ENCODE peak calls at places on chromosome 18, in five cellular contexts. O, X, Y, L and R are unnamed samples.

GRCh38 chr18:59063300-59063895 is 76.3 kb upstream of the SEC11C start:
- DNase-seq in O (no peak), X (peak; percentile 29), Y (no peak), L (no peak), R (no peak)

GRCh38 chr18:73270919-73271318 is 403.1 kb upstream of the NETO1 start:
- DNase-seq in O (no peak), X (no peak), Y (no peak), L (no peak), R (no peak)

GRCh38 chr18:24503182-24503581 is 42.7 kb downstream of the HRH4 start:
- DNase-seq in O (no peak), X (peak; percentile 16), Y (no peak), L (no peak), R (no peak)

GRCh38 chr18:10453885-10454772 is at the start of gene APCDD1:
- DNase-seq in O (peak; percentile 73), X (peak; percentile 88), Y (no peak), L (no peak), R (peak; percentile 9)

GRCh38 chr18:62460851-62461300 is 61.9 kb upstream of the ZCCHC2 start:
- DNase-seq in O (no peak), X (no peak), Y (peak; percentile 18), L (peak; percentile 68), R (no peak)

GRCh38 chr18:7572837-7573236 is 5.7 kb downstream of the PTPRM start:
- DNase-seq in O (no peak), X (no peak), Y (peak; percentile 43), L (no peak), R (no peak)

GRCh38 chr18:7567487-7568425 is 640 bp downstream of the PTPRM start:
- DNase-seq in O (peak; percentile 78), X (peak; percentile 83), Y (peak; percentile 51), L (peak; percentile 71), R (peak; percentile 53)

GRCh38 chr18:9866627-9867453 is 18.9 kb upstream of the TXNDC2 start:
- DNase-seq in O (no peak), X (no peak), Y (peak; percentile 54), L (no peak), R (peak; percentile 73)

GRCh38 chr18:12017079-12017478 is 35.8 kb downstream of the IMPA2 start:
- DNase-seq in O (no peak), X (no peak), Y (no peak), L (no peak), R (no peak)

GRCh38 chr18:34222025-34222395 is 2.7 kb downstream of the NOL4 start:
- DNase-seq in O (peak; percentile 57), X (no peak), Y (no peak), L (no peak), R (no peak)

GRCh38 chr18:8946046-8946838 is 156.3 kb upstream of the NDUFV2 start:
- DNase-seq in O (no peak), X (no peak), Y (peak; percentile 94), L (peak; percentile 96), R (peak; percentile 68)

GRCh38 chr18:60549338-60549960 is 176.9 kb upstream of the MC4R start:
- DNase-seq in O (peak; percentile 89), X (no peak), Y (peak; percentile 87), L (peak; percentile 85), R (peak; percentile 78)

GRCh38 chr18:13216092-13216582 is 2.4 kb upstream of the LDLRAD4 start:
- DNase-seq in O (peak; percentile 73), X (peak; percentile 89), Y (peak; percentile 68), L (peak; percentile 55), R (peak; percentile 55)

GRCh38 chr18:26540041-26540628 is 8.2 kb downstream of the KCTD1 start:
- DNase-seq in O (peak; percentile 41), X (no peak), Y (peak; percentile 44), L (peak; percentile 49), R (peak; percentile 84)

GRCh38 chr18:55477537-55478300 is 110.3 kb downstream of the TCF4 start:
- DNase-seq in O (no peak), X (no peak), Y (peak; percentile 45), L (peak; percentile 69), R (peak; percentile 24)
- H3K4me3 ChIP-seq in O (no peak overlapping the region), X (peak overlapping the region; percentile 68), Y (peak overlapping the region; percentile 64), L (peak overlapping the region; percentile 62), R (peak overlapping the region; percentile 33)

DNA sequence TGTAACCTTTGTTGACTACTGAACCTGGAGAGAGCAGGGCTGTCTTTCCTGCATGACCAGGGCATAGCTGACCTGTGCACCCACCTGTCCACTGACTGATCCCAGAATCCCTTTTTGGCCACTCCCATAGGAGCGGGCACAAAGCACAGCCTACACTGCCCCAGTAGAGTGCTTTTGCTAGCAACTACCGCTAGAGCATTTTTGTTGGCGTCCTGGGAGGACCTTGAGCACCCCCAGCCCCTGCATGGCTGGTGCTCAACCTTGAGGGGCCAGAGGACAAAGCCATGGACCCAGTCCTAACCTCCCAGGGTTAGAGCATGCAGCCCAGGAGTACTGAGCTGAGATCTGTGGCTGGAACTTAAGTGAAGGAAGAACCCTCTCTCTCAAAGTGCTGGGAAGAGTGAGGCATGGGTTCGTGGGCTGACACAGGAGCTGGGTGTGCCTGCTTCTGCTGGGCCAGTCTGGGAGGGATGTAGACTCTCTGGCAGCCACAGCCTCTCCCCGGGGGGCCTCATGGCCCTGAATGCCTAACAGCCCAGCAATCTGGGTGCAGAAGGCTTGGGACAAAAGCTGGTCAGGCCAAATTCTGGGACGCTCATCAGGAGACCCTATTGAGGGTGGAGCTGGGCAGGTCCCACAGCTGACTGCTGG is 140.0 kb downstream of the GALNT1 start:
- DNase-seq in O (no peak), X (no peak), Y (no peak), L (no peak), R (no peak)
- TF ChIP-seq CTCF in O (no peak), X (no peak), Y (no peak), L (no peak), R (no peak)

DNA sequence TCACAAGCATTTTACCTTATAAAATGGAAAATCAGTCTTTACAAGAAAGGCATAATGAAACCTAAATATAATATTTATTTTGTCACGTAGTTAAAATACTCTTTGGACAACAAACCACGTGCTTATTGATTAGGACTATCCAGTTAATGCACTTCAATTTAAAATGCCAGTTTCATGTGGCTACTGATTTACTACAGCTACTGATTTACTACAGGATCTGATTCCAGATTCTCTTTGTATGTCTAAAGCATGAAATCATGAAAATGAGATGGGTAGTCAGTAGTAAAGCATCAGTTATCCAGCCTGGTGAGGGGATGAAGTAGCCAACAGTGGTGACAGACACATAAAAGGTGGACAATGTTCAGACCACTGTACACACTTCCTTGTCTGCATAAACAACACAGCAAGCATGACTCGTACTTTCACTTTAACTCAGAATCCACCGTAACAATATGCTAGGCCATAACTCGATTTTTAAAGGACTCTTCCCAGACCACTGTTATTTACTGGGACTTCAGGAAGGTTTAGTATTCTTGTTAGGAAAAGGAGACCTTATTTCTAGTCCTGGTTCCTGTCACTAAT is 24.9 kb downstream of the ACAA2 start:
- DNase-seq in O (no peak), X (no peak), Y (peak; percentile 14), L (peak; percentile 39), R (peak; percentile 36)
- H3K4me3 ChIP-seq in O (no peak overlapping the region), X (peak overlapping the region; percentile 8), Y (peak overlapping the region; percentile 37), L (peak overlapping the region; percentile 23), R (no peak overlapping the region)

DNA sequence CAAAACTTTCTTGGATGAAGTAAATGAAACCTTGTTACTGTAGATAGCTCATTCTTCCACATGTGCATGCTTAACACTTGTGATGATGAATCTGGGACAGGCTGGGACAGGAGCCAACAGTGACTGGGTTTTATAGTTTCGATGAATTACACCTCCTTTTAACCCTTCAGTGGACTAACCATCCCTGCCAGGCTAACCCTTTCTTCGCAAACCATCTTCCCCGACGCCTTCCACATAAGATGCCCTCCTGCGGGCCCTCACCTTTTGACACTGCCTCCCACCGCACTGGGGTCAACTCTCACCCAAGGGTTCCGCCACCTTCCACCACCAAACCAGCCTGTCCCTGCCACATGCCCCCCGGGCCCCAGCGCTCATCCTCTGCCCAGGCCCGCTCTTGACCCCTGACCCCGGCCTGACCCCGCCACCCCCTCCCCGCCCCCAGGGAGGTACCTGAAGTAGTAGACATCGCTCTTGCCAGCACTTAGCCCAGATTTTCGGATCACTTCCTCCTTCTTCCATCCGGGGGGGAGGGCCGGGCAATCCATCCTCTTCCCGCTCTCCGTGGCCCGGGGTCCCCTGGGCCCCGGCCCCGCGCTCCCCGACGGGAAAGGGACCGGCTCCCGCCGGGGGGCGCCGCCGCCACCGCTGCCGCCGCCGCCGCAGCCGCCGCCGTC is 764 bp downstream of the MBD2 start:
- DNase-seq in O (peak; percentile 41), X (peak; percentile 75), Y (peak; percentile 89), L (peak; percentile 90), R (peak; percentile 97)
- TF ChIP-seq CTCF in O (no peak), X (no peak), Y (no peak), L (no peak), R (no peak)